ENCODE peak calls at places on chromosome 12, in seven cellular contexts. One of them, this sample, is unnamed.
A peak's percentile ranks its signal among the peaks of the same experiment; 100 is the strongest.

GRCh38 chr12:132530451-132530850 is 40.5 kb downstream of the FBRSL1 start:
- DNase-seq in non-pigmented ciliary epithelial cell: no peak
- DNase-seq in activated CD4-positive, alpha-beta T cell treated with anti-CD3 and anti-CD28 coated beads, Interleukin-2, amount 10 ng/mL, durations not matched to agents 24 days and 14 days: no peak
- DNase-seq in posterior cingulate gyrus: no peak
- DNase-seq in pancreas: no peak
- DNase-seq in T-helper 2 cell: no peak
- DNase-seq in cardiac muscle cell: no peak
- DNase-seq in this sample: no peak

GRCh38 chr12:3187846-3188755 is 110.9 kb downstream of the TSPAN9 start:
- DNase-seq in pancreas: peak; percentile 28
- DNase-seq in activated CD4-positive, alpha-beta T cell treated with anti-CD3 and anti-CD28 coated beads, Interleukin-2, amount 10 ng/mL, durations not matched to agents 24 days and 14 days: no peak
- DNase-seq in T-helper 2 cell: no peak
- DNase-seq in cardiac muscle cell: no peak
- DNase-seq in posterior cingulate gyrus: peak; percentile 76
- DNase-seq in non-pigmented ciliary epithelial cell: no peak
- DNase-seq in this sample: peak; percentile 62

GRCh38 chr12:7289743-7290142 is 14.1 kb upstream of the ACSM4 start:
- DNase-seq in pancreas: no peak
- DNase-seq in activated CD4-positive, alpha-beta T cell treated with anti-CD3 and anti-CD28 coated beads, Interleukin-2, amount 10 ng/mL, durations not matched to agents 24 days and 14 days: no peak
- DNase-seq in non-pigmented ciliary epithelial cell: no peak
- DNase-seq in T-helper 2 cell: no peak
- DNase-seq in cardiac muscle cell: no peak
- DNase-seq in posterior cingulate gyrus: no peak
- DNase-seq in this sample: no peak

GRCh38 chr12:46224401-46224800 is 44.4 kb downstream of the SLC38A1 start:
- DNase-seq in non-pigmented ciliary epithelial cell: no peak
- DNase-seq in posterior cingulate gyrus: no peak
- DNase-seq in T-helper 2 cell: no peak
- DNase-seq in pancreas: no peak
- DNase-seq in activated CD4-positive, alpha-beta T cell treated with anti-CD3 and anti-CD28 coated beads, Interleukin-2, amount 10 ng/mL, durations not matched to agents 24 days and 14 days: no peak
- DNase-seq in cardiac muscle cell: no peak
- DNase-seq in this sample: peak; percentile 20

GRCh38 chr12:120710805-120711296 is 593 bp downstream of the UNC119B start:
- DNase-seq in posterior cingulate gyrus: no peak
- DNase-seq in pancreas: no peak
- DNase-seq in non-pigmented ciliary epithelial cell: no peak
- DNase-seq in T-helper 2 cell: no peak
- DNase-seq in activated CD4-positive, alpha-beta T cell treated with anti-CD3 and anti-CD28 coated beads, Interleukin-2, amount 10 ng/mL, durations not matched to agents 24 days and 14 days: peak; percentile 79
- DNase-seq in cardiac muscle cell: peak; percentile 58
- DNase-seq in this sample: peak; percentile 44

GRCh38 chr12:112894128-112894527 is 12.6 kb upstream of the OAS1 start:
- DNase-seq in posterior cingulate gyrus: no peak
- DNase-seq in pancreas: no peak
- DNase-seq in cardiac muscle cell: no peak
- DNase-seq in T-helper 2 cell: no peak
- DNase-seq in activated CD4-positive, alpha-beta T cell treated with anti-CD3 and anti-CD28 coated beads, Interleukin-2, amount 10 ng/mL, durations not matched to agents 24 days and 14 days: no peak
- DNase-seq in non-pigmented ciliary epithelial cell: no peak
- DNase-seq in this sample: no peak

GRCh38 chr12:2317819-2318218 is 265.0 kb downstream of the CACNA1C start:
- DNase-seq in activated CD4-positive, alpha-beta T cell treated with anti-CD3 and anti-CD28 coated beads, Interleukin-2, amount 10 ng/mL, durations not matched to agents 24 days and 14 days: no peak
- DNase-seq in posterior cingulate gyrus: no peak
- DNase-seq in non-pigmented ciliary epithelial cell: no peak
- DNase-seq in pancreas: no peak
- DNase-seq in cardiac muscle cell: peak; percentile 45
- DNase-seq in T-helper 2 cell: no peak
- DNase-seq in this sample: no peak

GRCh38 chr12:80230068-80230467 is 130.7 kb downstream of the OTOGL start:
- DNase-seq in activated CD4-positive, alpha-beta T cell treated with anti-CD3 and anti-CD28 coated beads, Interleukin-2, amount 10 ng/mL, durations not matched to agents 24 days and 14 days: no peak
- DNase-seq in non-pigmented ciliary epithelial cell: no peak
- DNase-seq in cardiac muscle cell: peak; percentile 69
- DNase-seq in T-helper 2 cell: no peak
- DNase-seq in posterior cingulate gyrus: no peak
- DNase-seq in pancreas: no peak
- DNase-seq in this sample: peak; percentile 70

GRCh38 chr12:56029666-56030293 is 8.9 kb downstream of the IKZF4 start:
- DNase-seq in posterior cingulate gyrus: no peak
- DNase-seq in activated CD4-positive, alpha-beta T cell treated with anti-CD3 and anti-CD28 coated beads, Interleukin-2, amount 10 ng/mL, durations not matched to agents 24 days and 14 days: peak; percentile 86
- DNase-seq in pancreas: no peak
- DNase-seq in non-pigmented ciliary epithelial cell: no peak
- DNase-seq in cardiac muscle cell: peak; percentile 60
- DNase-seq in T-helper 2 cell: no peak
- DNase-seq in this sample: peak; percentile 23

GRCh38 chr12:100758083-100758482 is 36.5 kb upstream of the ANO4 start:
- DNase-seq in pancreas: no peak
- DNase-seq in cardiac muscle cell: no peak
- DNase-seq in activated CD4-positive, alpha-beta T cell treated with anti-CD3 and anti-CD28 coated beads, Interleukin-2, amount 10 ng/mL, durations not matched to agents 24 days and 14 days: no peak
- DNase-seq in non-pigmented ciliary epithelial cell: no peak
- DNase-seq in posterior cingulate gyrus: no peak
- DNase-seq in T-helper 2 cell: no peak
- DNase-seq in this sample: peak; percentile 30

GRCh38 chr12:6069452-6070093 is 54.9 kb downstream of the VWF start:
- DNase-seq in cardiac muscle cell: no peak
- DNase-seq in activated CD4-positive, alpha-beta T cell treated with anti-CD3 and anti-CD28 coated beads, Interleukin-2, amount 10 ng/mL, durations not matched to agents 24 days and 14 days: peak; percentile 61
- DNase-seq in T-helper 2 cell: no peak
- DNase-seq in non-pigmented ciliary epithelial cell: peak; percentile 86
- DNase-seq in pancreas: no peak
- DNase-seq in posterior cingulate gyrus: peak; percentile 90
- DNase-seq in this sample: no peak

GRCh38 chr12:13340149-13340548 is 143.6 kb downstream of the EMP1 start:
- DNase-seq in T-helper 2 cell: no peak
- DNase-seq in activated CD4-positive, alpha-beta T cell treated with anti-CD3 and anti-CD28 coated beads, Interleukin-2, amount 10 ng/mL, durations not matched to agents 24 days and 14 days: no peak
- DNase-seq in pancreas: no peak
- DNase-seq in cardiac muscle cell: no peak
- DNase-seq in non-pigmented ciliary epithelial cell: no peak
- DNase-seq in posterior cingulate gyrus: no peak
- DNase-seq in this sample: no peak

GRCh38 chr12:97753332-97753731 is 290.7 kb downstream of the RMST start:
- DNase-seq in non-pigmented ciliary epithelial cell: no peak
- DNase-seq in T-helper 2 cell: no peak
- DNase-seq in cardiac muscle cell: no peak
- DNase-seq in activated CD4-positive, alpha-beta T cell treated with anti-CD3 and anti-CD28 coated beads, Interleukin-2, amount 10 ng/mL, durations not matched to agents 24 days and 14 days: no peak
- DNase-seq in posterior cingulate gyrus: no peak
- DNase-seq in pancreas: no peak
- DNase-seq in this sample: no peak

GRCh38 chr12:29238822-29239291 is 89.8 kb downstream of the FAR2 start:
- DNase-seq in T-helper 2 cell: no peak
- DNase-seq in pancreas: no peak
- DNase-seq in non-pigmented ciliary epithelial cell: no peak
- DNase-seq in posterior cingulate gyrus: no peak
- DNase-seq in activated CD4-positive, alpha-beta T cell treated with anti-CD3 and anti-CD28 coated beads, Interleukin-2, amount 10 ng/mL, durations not matched to agents 24 days and 14 days: no peak
- DNase-seq in cardiac muscle cell: no peak
- DNase-seq in this sample: no peak

GRCh38 chr12:97672870-97673269 is 210.3 kb downstream of the RMST start:
- DNase-seq in activated CD4-positive, alpha-beta T cell treated with anti-CD3 and anti-CD28 coated beads, Interleukin-2, amount 10 ng/mL, durations not matched to agents 24 days and 14 days: no peak
- DNase-seq in cardiac muscle cell: no peak
- DNase-seq in non-pigmented ciliary epithelial cell: no peak
- DNase-seq in T-helper 2 cell: no peak
- DNase-seq in posterior cingulate gyrus: no peak
- DNase-seq in pancreas: no peak
- DNase-seq in this sample: no peak

GRCh38 chr12:57469334-57470164 is 10.0 kb downstream of the GLI1 start:
- DNase-seq in cardiac muscle cell: no peak
- DNase-seq in posterior cingulate gyrus: no peak
- DNase-seq in T-helper 2 cell: no peak
- DNase-seq in activated CD4-positive, alpha-beta T cell treated with anti-CD3 and anti-CD28 coated beads, Interleukin-2, amount 10 ng/mL, durations not matched to agents 24 days and 14 days: no peak
- DNase-seq in pancreas: no peak
- DNase-seq in non-pigmented ciliary epithelial cell: no peak
- DNase-seq in this sample: no peak

GRCh38 chr12:85865905-85866304 is 8.2 kb upstream of the NTS start:
- DNase-seq in T-helper 2 cell: no peak
- DNase-seq in pancreas: no peak
- DNase-seq in non-pigmented ciliary epithelial cell: no peak
- DNase-seq in activated CD4-positive, alpha-beta T cell treated with anti-CD3 and anti-CD28 coated beads, Interleukin-2, amount 10 ng/mL, durations not matched to agents 24 days and 14 days: no peak
- DNase-seq in cardiac muscle cell: peak; percentile 8
- DNase-seq in posterior cingulate gyrus: no peak
- DNase-seq in this sample: peak; percentile 47

GRCh38 chr12:96301732-96302131 is 98.5 kb downstream of the CDK17 start:
- DNase-seq in posterior cingulate gyrus: no peak
- DNase-seq in cardiac muscle cell: no peak
- DNase-seq in pancreas: no peak
- DNase-seq in activated CD4-positive, alpha-beta T cell treated with anti-CD3 and anti-CD28 coated beads, Interleukin-2, amount 10 ng/mL, durations not matched to agents 24 days and 14 days: no peak
- DNase-seq in T-helper 2 cell: no peak
- DNase-seq in non-pigmented ciliary epithelial cell: no peak
- DNase-seq in this sample: no peak

GRCh38 chr12:84842406-84843013 is 70.1 kb downstream of the SLC6A15 start:
- DNase-seq in posterior cingulate gyrus: no peak
- DNase-seq in cardiac muscle cell: peak; percentile 60
- DNase-seq in pancreas: no peak
- DNase-seq in activated CD4-positive, alpha-beta T cell treated with anti-CD3 and anti-CD28 coated beads, Interleukin-2, amount 10 ng/mL, durations not matched to agents 24 days and 14 days: peak; percentile 60
- DNase-seq in non-pigmented ciliary epithelial cell: peak; percentile 24
- DNase-seq in T-helper 2 cell: no peak
- DNase-seq in this sample: peak; percentile 49

GRCh38 chr12:116489116-116489515 is 70.1 kb upstream of the MAP1LC3B2 start:
- DNase-seq in non-pigmented ciliary epithelial cell: no peak
- DNase-seq in posterior cingulate gyrus: no peak
- DNase-seq in activated CD4-positive, alpha-beta T cell treated with anti-CD3 and anti-CD28 coated beads, Interleukin-2, amount 10 ng/mL, durations not matched to agents 24 days and 14 days: no peak
- DNase-seq in cardiac muscle cell: no peak
- DNase-seq in pancreas: no peak
- DNase-seq in T-helper 2 cell: no peak
- DNase-seq in this sample: no peak

GRCh38 chr12:13187399-13187798 is 9.1 kb upstream of the EMP1 start:
- DNase-seq in posterior cingulate gyrus: no peak
- DNase-seq in pancreas: no peak
- DNase-seq in activated CD4-positive, alpha-beta T cell treated with anti-CD3 and anti-CD28 coated beads, Interleukin-2, amount 10 ng/mL, durations not matched to agents 24 days and 14 days: no peak
- DNase-seq in non-pigmented ciliary epithelial cell: no peak
- DNase-seq in T-helper 2 cell: no peak
- DNase-seq in cardiac muscle cell: no peak
- DNase-seq in this sample: no peak

GRCh38 chr12:124938066-124938465 is 23.6 kb upstream of the UBC start:
- DNase-seq in pancreas: no peak
- DNase-seq in cardiac muscle cell: no peak
- DNase-seq in T-helper 2 cell: no peak
- DNase-seq in activated CD4-positive, alpha-beta T cell treated with anti-CD3 and anti-CD28 coated beads, Interleukin-2, amount 10 ng/mL, durations not matched to agents 24 days and 14 days: no peak
- DNase-seq in non-pigmented ciliary epithelial cell: no peak
- DNase-seq in posterior cingulate gyrus: no peak
- DNase-seq in this sample: peak; percentile 41

GRCh38 chr12:92421701-92422100 is 276.1 kb upstream of the BTG1 start:
- DNase-seq in cardiac muscle cell: no peak
- DNase-seq in T-helper 2 cell: no peak
- DNase-seq in posterior cingulate gyrus: no peak
- DNase-seq in activated CD4-positive, alpha-beta T cell treated with anti-CD3 and anti-CD28 coated beads, Interleukin-2, amount 10 ng/mL, durations not matched to agents 24 days and 14 days: no peak
- DNase-seq in non-pigmented ciliary epithelial cell: no peak
- DNase-seq in pancreas: no peak
- DNase-seq in this sample: no peak

GRCh38 chr12:111304642-111305071 is 64.2 kb downstream of the PHETA1 start:
- DNase-seq in activated CD4-positive, alpha-beta T cell treated with anti-CD3 and anti-CD28 coated beads, Interleukin-2, amount 10 ng/mL, durations not matched to agents 24 days and 14 days: peak; percentile 76
- DNase-seq in pancreas: no peak
- DNase-seq in cardiac muscle cell: no peak
- DNase-seq in posterior cingulate gyrus: no peak
- DNase-seq in T-helper 2 cell: peak; percentile 10
- DNase-seq in non-pigmented ciliary epithelial cell: no peak
- DNase-seq in this sample: no peak

GRCh38 chr12:106138279-106138645 is 492 bp downstream of the NUAK1 start:
- DNase-seq in pancreas: no peak
- DNase-seq in posterior cingulate gyrus: no peak
- DNase-seq in T-helper 2 cell: no peak
- DNase-seq in cardiac muscle cell: peak; percentile 57
- DNase-seq in non-pigmented ciliary epithelial cell: no peak
- DNase-seq in activated CD4-positive, alpha-beta T cell treated with anti-CD3 and anti-CD28 coated beads, Interleukin-2, amount 10 ng/mL, durations not matched to agents 24 days and 14 days: peak; percentile 57
- DNase-seq in this sample: peak; percentile 52

GRCh38 chr12:49264466-49264872 is 413 bp upstream of the TUBA1C start:
- DNase-seq in activated CD4-positive, alpha-beta T cell treated with anti-CD3 and anti-CD28 coated beads, Interleukin-2, amount 10 ng/mL, durations not matched to agents 24 days and 14 days: peak; percentile 89
- DNase-seq in non-pigmented ciliary epithelial cell: no peak
- DNase-seq in pancreas: no peak
- DNase-seq in T-helper 2 cell: peak; percentile 17
- DNase-seq in cardiac muscle cell: peak; percentile 42
- DNase-seq in posterior cingulate gyrus: no peak
- DNase-seq in this sample: no peak

GRCh38 chr12:96710127-96710745 is 196.8 kb upstream of the NEDD1 start:
- DNase-seq in cardiac muscle cell: peak; percentile 38
- DNase-seq in non-pigmented ciliary epithelial cell: no peak
- DNase-seq in posterior cingulate gyrus: no peak
- DNase-seq in T-helper 2 cell: no peak
- DNase-seq in activated CD4-positive, alpha-beta T cell treated with anti-CD3 and anti-CD28 coated beads, Interleukin-2, amount 10 ng/mL, durations not matched to agents 24 days and 14 days: no peak
- DNase-seq in pancreas: no peak
- DNase-seq in this sample: no peak

GRCh38 chr12:132162508-132163031 is 18.3 kb downstream of the NOC4L start:
- DNase-seq in pancreas: peak; percentile 13
- DNase-seq in activated CD4-positive, alpha-beta T cell treated with anti-CD3 and anti-CD28 coated beads, Interleukin-2, amount 10 ng/mL, durations not matched to agents 24 days and 14 days: peak; percentile 78
- DNase-seq in non-pigmented ciliary epithelial cell: peak; percentile 23
- DNase-seq in cardiac muscle cell: no peak
- DNase-seq in T-helper 2 cell: no peak
- DNase-seq in posterior cingulate gyrus: peak; percentile 89
- DNase-seq in this sample: peak; percentile 19

GRCh38 chr12:93944196-93944595 is 204.2 kb upstream of the PLXNC1 start:
- DNase-seq in pancreas: no peak
- DNase-seq in activated CD4-positive, alpha-beta T cell treated with anti-CD3 and anti-CD28 coated beads, Interleukin-2, amount 10 ng/mL, durations not matched to agents 24 days and 14 days: no peak
- DNase-seq in cardiac muscle cell: no peak
- DNase-seq in T-helper 2 cell: no peak
- DNase-seq in non-pigmented ciliary epithelial cell: no peak
- DNase-seq in posterior cingulate gyrus: no peak
- DNase-seq in this sample: no peak

This sample was measured in G401.